ENCODE peak calls at places on chromosomes 6 and 20, in nine cellular contexts. F, P, Z, V, Y, R, H, O and W are unnamed samples.

GRCh38 chr6:127186889-127187288 is 68.4 kb downstream of the RSPO3 start:
- DNase-seq in F (peak), P (no peak), Y (peak), Z (peak), R (no peak), H (peak), O (peak), V (peak), W (peak)

GRCh38 chr6:71250050-71250689 is 38.4 kb upstream of the OGFRL1 start:
- DNase-seq in H (no peak), P (no peak), R (no peak), Z (no peak), V (no peak), Y (no peak), O (peak), F (no peak), W (no peak)

GRCh38 chr20:39660251-39660650 is 698.1 kb downstream of the DHX35 start:
- DNase-seq in V (no peak), O (no peak), H (no peak), F (no peak), P (no peak), Y (no peak), Z (no peak), R (no peak), W (no peak)

GRCh38 chr20:14569631-14570030 is 232.2 kb upstream of the FLRT3 start:
- DNase-seq in P (no peak), V (no peak), R (no peak), Z (no peak), H (no peak), F (no peak), O (no peak), Y (no peak), W (no peak)

GRCh38 chr20:58228484-58229197 is at the start of gene ANKRD60:
- DNase-seq in H (no peak), P (no peak), V (no peak), F (peak), Z (no peak), O (no peak), Y (no peak), R (no peak), W (peak)

GRCh38 chr20:57450419-57450818 is 59.2 kb downstream of the RBM38 start:
- DNase-seq in P (no peak), F (no peak), O (peak), V (no peak), Y (peak), H (no peak), R (no peak), Z (peak), W (no peak)

GRCh38 chr6:42271834-42272805 is 54.5 kb upstream of the MRPS10 start:
- DNase-seq in Z (no peak), F (no peak), H (no peak), R (no peak), V (no peak), P (no peak), Y (no peak), O (no peak), W (no peak)

GRCh38 chr20:63915471-63915870 is 20.5 kb downstream of the DNAJC5 start:
- DNase-seq in R (no peak), V (no peak), H (no peak), F (no peak), Y (no peak), Z (no peak), O (no peak), P (no peak), W (no peak)

GRCh38 chr6:138509371-138509770 is 10.1 kb upstream of the NHSL1 start:
- DNase-seq in O (peak), F (peak), Y (no peak), R (peak), P (no peak), Z (no peak), V (peak), H (no peak), W (no peak)

GRCh38 chr6:27864906-27865883 is 47.0 kb downstream of the OR2B2 start:
- DNase-seq in O (peak), P (peak), H (peak), Y (peak), Z (peak), R (peak), V (peak), F (peak), W (peak)

GRCh38 chr6:124255296-124255695 is 451.6 kb downstream of the NKAIN2 start:
- DNase-seq in P (no peak), O (no peak), R (no peak), V (no peak), Y (no peak), H (no peak), Z (no peak), F (no peak), W (no peak)

GRCh38 chr6:81075974-81076373 is 676.5 kb downstream of the TENT5A start:
- DNase-seq in V (peak), O (peak), F (no peak), Z (no peak), R (no peak), H (peak), P (no peak), Y (no peak), W (peak)

GRCh38 chr6:8082954-8083858 is 19.0 kb upstream of the BLOC1S5 start:
- DNase-seq in R (no peak), H (no peak), Y (no peak), O (no peak), V (no peak), Z (no peak), F (no peak), P (peak), W (no peak)

GRCh38 chr6:109892451-109893435 is 85.4 kb upstream of the GPR6 start:
- DNase-seq in F (no peak), P (peak), Z (no peak), H (no peak), V (no peak), R (peak), Y (peak), O (no peak), W (peak)

GRCh38 chr6:159261983-159262382 is 92.8 kb downstream of the FNDC1 start:
- DNase-seq in F (no peak), Z (no peak), R (no peak), O (no peak), Y (no peak), P (no peak), V (no peak), H (no peak), W (no peak)

GRCh38 chr20:50571466-50571865 is 61.3 kb downstream of the PTPN1 start:
- DNase-seq in H (no peak), Z (no peak), V (no peak), P (no peak), O (no peak), R (no peak), Y (no peak), F (no peak), W (no peak)

GRCh38 chr6:159727717-159728440 is 573 bp downstream of the WTAP start:
- DNase-seq in V (peak), F (no peak), H (no peak), Z (no peak), Y (no peak), R (peak), O (peak), P (no peak), W (peak)

GRCh38 chr6:150517175-150517574 is 82.5 kb upstream of the PLEKHG1 start:
- DNase-seq in O (no peak), H (no peak), R (no peak), Z (no peak), F (no peak), Y (no peak), P (no peak), V (no peak), W (no peak)

GRCh38 chr6:78781001-78781400 is 86.3 kb upstream of the IRAK1BP1 start:
- DNase-seq in R (no peak), O (no peak), Y (no peak), P (no peak), H (no peak), Z (no peak), F (no peak), V (no peak), W (no peak)

GRCh38 chr20:35319206-35320197 is 27.3 kb upstream of the FAM83C start:
- DNase-seq in F (no peak), P (no peak), O (no peak), V (no peak), R (no peak), Y (no peak), Z (no peak), H (no peak), W (no peak)

GRCh38 chr6:97322226-97322625 is 39.2 kb upstream of the MMS22L start:
- DNase-seq in H (no peak), O (no peak), P (no peak), F (no peak), Y (no peak), V (no peak), Z (no peak), R (no peak), W (no peak)

GRCh38 chr20:12171927-12172581 is 254.4 kb downstream of the BTBD3 start:
- DNase-seq in P (no peak), R (peak), V (no peak), Y (no peak), O (no peak), H (no peak), F (no peak), Z (peak), W (no peak)

GRCh38 chr6:78910611-78911134 is 43.3 kb downstream of the IRAK1BP1 start:
- DNase-seq in Z (peak), Y (peak), R (peak), O (no peak), F (no peak), P (no peak), V (no peak), H (peak), W (peak)

GRCh38 chr20:44600758-44601562 is 18.6 kb downstream of the PKIG start:
- DNase-seq in H (no peak), F (no peak), R (no peak), Z (peak), O (no peak), Y (no peak), V (no peak), P (no peak), W (no peak)

GRCh38 chr20:49811825-49812462 is 684 bp upstream of the SLC9A8 start:
- DNase-seq in F (no peak), P (peak), Y (no peak), O (no peak), V (no peak), R (no peak), Z (no peak), H (no peak), W (peak)

GRCh38 chr6:12484519-12484918 is 194.4 kb downstream of the EDN1 start:
- DNase-seq in O (no peak), V (peak), R (no peak), F (no peak), H (no peak), Z (no peak), P (no peak), Y (no peak), W (no peak)

GRCh38 chr20:11168026-11168425 is 494.2 kb upstream of the JAG1 start:
- DNase-seq in R (no peak), F (no peak), H (no peak), Y (no peak), V (no peak), O (no peak), P (no peak), Z (no peak), W (no peak)

GRCh38 chr6:26415791-26416190 is 13.7 kb downstream of the BTN3A1 start:
- DNase-seq in P (no peak), R (no peak), Z (no peak), H (no peak), O (no peak), V (no peak), F (no peak), Y (no peak), W (no peak)

GRCh38 chr6:87669051-87669450 is 33.0 kb downstream of the AKIRIN2 start:
- DNase-seq in H (no peak), O (no peak), Z (no peak), V (no peak), Y (no peak), F (no peak), P (no peak), R (no peak), W (no peak)

GRCh38 chr6:27888576-27888975 is 23.6 kb downstream of the OR2B2 start:
- DNase-seq in F (no peak), Y (no peak), P (no peak), V (no peak), R (no peak), H (no peak), O (no peak), Z (no peak), W (peak)

GRCh38 chr20:32125511-32125910 is 16.0 kb downstream of the TM9SF4 start:
- DNase-seq in V (no peak), F (no peak), O (no peak), Y (no peak), R (no peak), P (no peak), H (no peak), Z (no peak), W (no peak)